ENCODE peak calls at places on chromosomes 4 and X, in six cellular contexts. A is mammary epithelial cell; Z is naive thymus-derived CD4-positive, alpha-beta T cell; O is cardiac muscle cell; U is mucosa of descending colon; G is left lung. T is an unnamed sample.
A peak's percentile ranks its signal among the peaks of the same experiment; 100 is the strongest.

GRCh38 chrX:78123190-78123589 is 16.3 kb downstream of the TAF9B start:
- DNase-seq in A (peak; percentile 79), O (no peak), G (no peak), Z (no peak), U (no peak), T (no peak)

GRCh38 chr4:101025755-101026154 is 321.6 kb downstream of the PPP3CA start:
- DNase-seq in A (no peak), G (no peak), Z (no peak), O (no peak), U (no peak), T (no peak)

GRCh38 chr4:15882675-15883086 is 55.9 kb downstream of the FGFBP1 start:
- DNase-seq in Z (peak; percentile 41), A (peak; percentile 73), U (no peak), G (no peak), O (peak; percentile 90), T (peak; percentile 69)

GRCh38 chrX:11944486-11944885 is 186.4 kb downstream of the MSL3 start:
- DNase-seq in G (no peak), Z (no peak), O (peak; percentile 78), U (no peak), A (peak; percentile 67), T (no peak)

GRCh38 chr4:5472166-5472565 is 236.2 kb downstream of the EVC2 start:
- DNase-seq in U (no peak), O (no peak), G (no peak), Z (no peak), A (no peak), T (no peak)

GRCh38 chrX:65674351-65674893 is 7.0 kb downstream of the MSN start:
- DNase-seq in A (peak; percentile 29), Z (peak; percentile 48), G (no peak), O (no peak), U (no peak), T (no peak)

GRCh38 chr4:29033703-29034102 is 1686.5 kb upstream of the PCDH7 start:
- DNase-seq in O (no peak), U (no peak), Z (no peak), G (no peak), A (no peak), T (no peak)

GRCh38 chr4:55378617-55379467 is 16.9 kb upstream of the TMEM165 start:
- DNase-seq in G (no peak), U (no peak), Z (no peak), O (no peak), A (peak; percentile 79), T (no peak)

GRCh38 chr4:150090836-150091235 is 12.6 kb downstream of the DCLK2 start:
- DNase-seq in Z (no peak), A (no peak), O (no peak), U (no peak), G (no peak), T (no peak)

GRCh38 chrX:10208953-10209352 is 52.2 kb downstream of the CLCN4 start:
- DNase-seq in O (no peak), Z (no peak), G (no peak), U (no peak), A (no peak), T (no peak)

GRCh38 chr4:77586953-77587383 is 18.7 kb upstream of the CXCL13 start:
- DNase-seq in U (no peak), A (peak; percentile 82), Z (no peak), G (no peak), O (peak; percentile 60), T (no peak)

GRCh38 chrX:1528884-1529203 is 8.1 kb downstream of the P2RY8 start:
- DNase-seq in O (no peak), A (no peak), G (no peak), U (no peak), Z (no peak), T (no peak)

GRCh38 chr4:10093801-10094552 is 22.6 kb downstream of the WDR1 start:
- DNase-seq in O (peak; percentile 98), G (peak; percentile 46), U (peak; percentile 41), Z (no peak), A (peak; percentile 60), T (no peak)

GRCh38 chr4:9867746-9868425 is 86.5 kb downstream of the DRD5 start:
- DNase-seq in O (no peak), U (no peak), Z (no peak), A (no peak), G (no peak), T (no peak)

GRCh38 chrX:19017271-19017670 is 33.4 kb upstream of the PHKA2 start:
- DNase-seq in G (no peak), A (no peak), O (peak; percentile 26), U (no peak), Z (no peak), T (no peak)

GRCh38 chr4:15894923-15895411 is 43.6 kb downstream of the FGFBP1 start:
- DNase-seq in Z (no peak), U (no peak), A (peak; percentile 76), G (no peak), O (no peak), T (no peak)

GRCh38 chr4:13527983-13528822 is 16.1 kb downstream of the NKX3-2 start:
- DNase-seq in A (peak; percentile 49), G (peak; percentile 80), O (no peak), U (no peak), Z (no peak), T (peak; percentile 68)
- H3K4me3 ChIP-seq in A (no peak overlapping the region), G (no peak overlapping the region), O (no peak overlapping the region), U (no peak overlapping the region), Z (no peak overlapping the region), T (peak overlapping the region; percentile 27)

GRCh38 chr4:106033469-106033868 is 138.2 kb downstream of the NPNT start:
- DNase-seq in U (no peak), Z (no peak), G (no peak), O (no peak), A (no peak), T (no peak)

GRCh38 chr4:106032851-106033286 is 137.6 kb downstream of the NPNT start:
- DNase-seq in U (no peak), Z (no peak), G (no peak), O (peak; percentile 34), A (no peak), T (no peak)

GRCh38 chr4:106034751-106035150 is 139.5 kb downstream of the NPNT start:
- DNase-seq in O (no peak), A (no peak), G (no peak), Z (no peak), U (no peak), T (no peak)

GRCh38 chr4:106035204-106035603 is 139.9 kb downstream of the NPNT start:
- DNase-seq in Z (no peak), O (no peak), A (no peak), G (no peak), U (no peak), T (no peak)

DNA sequence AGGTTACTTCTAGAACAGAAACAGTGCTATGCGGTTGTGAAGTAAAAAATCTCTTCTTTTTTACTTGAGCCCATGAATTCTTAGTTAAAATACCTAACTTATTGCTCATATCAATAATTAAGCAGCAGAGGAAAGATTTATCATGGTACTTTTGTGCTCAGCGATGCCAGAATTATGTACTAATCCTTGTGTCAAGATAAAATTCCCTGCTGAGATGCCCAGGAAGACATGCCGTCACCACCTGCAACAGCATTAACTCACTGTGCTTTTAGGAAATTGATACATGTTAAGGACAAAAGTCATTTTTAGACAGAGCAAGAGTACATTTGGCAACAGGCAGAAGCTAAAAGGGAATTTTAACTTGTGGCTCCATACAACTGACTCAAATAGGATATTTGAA is 138.9 kb downstream of the NPNT start:
- DNase-seq in O (peak; percentile 50), U (no peak), G (no peak), Z (no peak), A (no peak), T (no peak)
- H3K9me3 ChIP-seq in O (no peaks in the 10 kb centered on the region), U (peaks cover 4% of the 10 kb centered on the region), G (peaks cover 19% of the 10 kb centered on the region), Z (no peaks in the 10 kb centered on the region), A (no peaks in the 10 kb centered on the region), T (no peaks in the 10 kb centered on the region)

GRCh38 chr4:20283039-20283438 is 31.3 kb downstream of the SLIT2 start:
- DNase-seq in Z (no peak), O (no peak), G (no peak), A (no peak), U (no peak), T (no peak)

GRCh38 chr4:20284990-20285389 is 33.3 kb downstream of the SLIT2 start:
- DNase-seq in U (no peak), O (peak; percentile 28), A (peak; percentile 79), G (no peak), Z (no peak), T (no peak)

GRCh38 chr4:20279381-20279780 is 27.7 kb downstream of the SLIT2 start:
- DNase-seq in O (no peak), G (no peak), Z (no peak), U (no peak), A (no peak), T (no peak)

GRCh38 chr4:20278195-20278594 is 26.5 kb downstream of the SLIT2 start:
- DNase-seq in G (no peak), U (no peak), Z (no peak), A (no peak), O (no peak), T (no peak)

GRCh38 chr4:20281453-20281852 is 29.7 kb downstream of the SLIT2 start:
- DNase-seq in A (no peak), O (no peak), G (no peak), U (no peak), Z (no peak), T (no peak)
- H3K4me1 ChIP-seq in A (peaks cover 12% of the 10 kb centered on the region), O (peaks cover 25% of the 10 kb centered on the region), G (no peaks in the 10 kb centered on the region), U (no peaks in the 10 kb centered on the region), Z (no peaks in the 10 kb centered on the region), T (no peaks in the 10 kb centered on the region)

GRCh38 chrX:2708016-2708415 is 16.9 kb downstream of the CD99 start:
- DNase-seq in G (no peak), O (no peak), U (no peak), A (peak; percentile 43), Z (no peak), T (no peak)
- H3K4me3 ChIP-seq in G (no peak overlapping the region), O (no peak overlapping the region), U (no peak overlapping the region), A (no peak overlapping the region), Z (no peak overlapping the region), T (no peak overlapping the region)

GRCh38 chrX:147763131-147763530 is 148.6 kb upstream of the FMR1 start:
- DNase-seq in Z (no peak), G (no peak), A (no peak), U (no peak), O (no peak), T (no peak)

DNA sequence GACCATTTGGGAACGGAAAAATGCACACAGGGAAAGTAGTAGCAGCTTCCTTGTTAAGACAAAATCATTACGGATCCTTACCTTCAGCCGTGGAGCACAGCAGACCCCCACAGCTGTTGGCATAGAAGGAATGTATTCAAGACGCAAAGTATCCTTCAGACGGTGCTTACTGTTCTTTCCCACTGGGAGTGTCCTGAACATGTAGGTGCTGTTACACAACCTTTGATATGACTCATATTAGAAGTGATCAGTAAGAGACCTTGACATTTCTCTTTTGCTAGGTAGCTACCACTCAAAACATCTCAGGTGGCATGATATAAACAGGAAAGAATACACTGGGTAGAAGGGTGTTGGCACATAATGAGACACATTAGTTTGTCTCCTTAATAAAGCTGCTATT is 154.0 kb upstream of the FMR1 start:
- DNase-seq in A (no peak), Z (no peak), U (no peak), G (no peak), O (no peak), T (no peak)
- H3K9me3 ChIP-seq in A (peaks cover 8% of the 10 kb centered on the region), Z (no peaks in the 10 kb centered on the region), U (no peaks in the 10 kb centered on the region), G (no peaks in the 10 kb centered on the region), O (no peaks in the 10 kb centered on the region), T (no peaks in the 10 kb centered on the region)

GRCh38 chr4:41137879-41138278 is 76.5 kb downstream of the APBB2 start:
- DNase-seq in Z (no peak), U (no peak), O (no peak), A (no peak), G (no peak), T (no peak)
- H3K4me1 ChIP-seq in Z (no peaks in the 10 kb centered on the region), U (peaks cover 14% of the 10 kb centered on the region), O (peaks cover 17% of the 10 kb centered on the region), A (peaks cover 40% of the 10 kb centered on the region), G (peaks cover 23% of the 10 kb centered on the region), T (peaks cover 56% of the 10 kb centered on the region)

T was measured in sigmoid colon.